ENCODE peak calls at places on chromosomes 12 and 14, in nine cellular contexts. E is GM10248; T is NCI-H1048; Q is dorsolateral prefrontal cortex; H is activated CD4-positive, alpha-beta T cell treated with anti-CD3 and anti-CD28 coated beads for 36 hours; C is SHP77 treated with DMSO at 0.1 percent for 48 hours; X is naive thymus-derived CD4-positive, alpha-beta T cell; Z is EH; L is B cell. K is an unnamed sample.

GRCh38 chr14:66249544-66249943 is 236.6 kb upstream of the CCDC196 start:
- DNase-seq in E (no peak), T (no peak), Q (no peak), H (no peak), C (no peak), X (no peak), Z (no peak), L (no peak), K (no peak)

GRCh38 chr12:53441040-53441833 is at the start of gene PRR13:
- DNase-seq in E (peak), T (peak), Q (peak), H (peak), C (peak), X (peak), Z (peak), L (peak), K (peak)

GRCh38 chr12:29582677-29583076 is 85.2 kb upstream of the OVCH1 start:
- DNase-seq in E (no peak), T (no peak), Q (no peak), H (no peak), C (no peak), X (no peak), Z (no peak), L (no peak), K (no peak)

GRCh38 chr14:87049886-87050820 is 942.8 kb downstream of the GALC start:
- DNase-seq in E (no peak), T (no peak), Q (no peak), H (peak), C (no peak), X (no peak), Z (peak), L (no peak), K (no peak)

GRCh38 chr12:48681416-48681737 is 661 bp downstream of the KANSL2 start:
- DNase-seq in E (peak), T (no peak), Q (no peak), H (no peak), C (no peak), X (peak), Z (peak), L (no peak), K (no peak)

GRCh38 chr14:32075636-32076277 is 1.3 kb upstream of the ARHGAP5 start:
- DNase-seq in E (peak), T (no peak), Q (no peak), H (no peak), C (peak), X (no peak), Z (peak), L (no peak), K (peak)

GRCh38 chr12:7498832-7499231 is 4.7 kb downstream of the CD163 start:
- DNase-seq in E (no peak), T (no peak), Q (no peak), H (no peak), C (no peak), X (no peak), Z (peak), L (no peak), K (no peak)

GRCh38 chr14:88842414-88842813 is 18.0 kb downstream of the TTC8 start:
- DNase-seq in E (no peak), T (no peak), Q (no peak), H (no peak), C (no peak), X (no peak), Z (peak), L (no peak), K (no peak)

GRCh38 chr14:96060161-96060933 is 21.2 kb downstream of the C14orf132 start:
- DNase-seq in E (no peak), T (no peak), Q (no peak), H (no peak), C (no peak), X (no peak), Z (no peak), L (peak), K (no peak)

GRCh38 chr12:123966596-123966995 is 6.0 kb downstream of the CCDC92 start:
- DNase-seq in E (no peak), T (no peak), Q (no peak), H (no peak), C (no peak), X (no peak), Z (peak), L (no peak), K (no peak)

GRCh38 chr12:124995200-124995961 is 1.9 kb downstream of the BRI3BP start:
- DNase-seq in E (peak), T (no peak), Q (no peak), H (no peak), C (no peak), X (no peak), Z (no peak), L (peak), K (no peak)

K was measured in activated effector memory CD4-positive, alpha-beta T cell treated with anti-CD3 and anti-CD28 coated beads, Interleukin-2, amount 50 U/mL, for 16 hours.